ENCODE peak calls at places on chromosomes 1 and 21, in four cellular contexts. One of them, this sample, is unnamed. For H3K9me3, the result is how much of the 10 kb centered on the place peaks cover.

GRCh38 chr21:32307706-32308105 is 9.1 kb downstream of the MRAP start:
- DNase-seq in transverse colon: no peak
- DNase-seq in ovary: no peak
- DNase-seq in heart left ventricle: no peak
- DNase-seq in this sample: no peak

GRCh38 chr1:37151789-37152188 is 117.5 kb upstream of the GRIK3 start:
- DNase-seq in transverse colon: no peak
- DNase-seq in ovary: no peak
- DNase-seq in heart left ventricle: no peak
- DNase-seq in this sample: no peak

GRCh38 chr1:94542088-94542671 is 621 bp upstream of the F3 start:
- DNase-seq in transverse colon: peak
- DNase-seq in ovary: peak
- DNase-seq in heart left ventricle: peak
- DNase-seq in this sample: peak

GRCh38 chr1:74964508-74964907 is 169.7 kb upstream of the LHX8 start:
- DNase-seq in transverse colon: no peak
- DNase-seq in ovary: peak
- DNase-seq in heart left ventricle: no peak
- DNase-seq in this sample: peak

GRCh38 chr1:167669209-167670139 is 39.4 kb downstream of the RCSD1 start:
- DNase-seq in transverse colon: no peak
- DNase-seq in ovary: no peak
- DNase-seq in heart left ventricle: no peak
- DNase-seq in this sample: no peak

GRCh38 chr1:44557756-44558155 is 116.5 kb downstream of the TMEM53 start:
- DNase-seq in transverse colon: no peak
- DNase-seq in ovary: no peak
- DNase-seq in heart left ventricle: no peak
- DNase-seq in this sample: peak

GRCh38 chr1:245825128-245825901 is 670.5 kb downstream of the KIF26B start:
- DNase-seq in transverse colon: no peak
- DNase-seq in ovary: no peak
- DNase-seq in heart left ventricle: no peak
- DNase-seq in this sample: no peak

GRCh38 chr1:93871356-93871755 is 7.7 kb downstream of the DNTTIP2 start:
- DNase-seq in transverse colon: no peak
- DNase-seq in ovary: no peak
- DNase-seq in heart left ventricle: no peak
- DNase-seq in this sample: no peak

GRCh38 chr1:119544165-119544762 is 37.3 kb downstream of the HSD3B1 start:
- DNase-seq in transverse colon: peak
- DNase-seq in ovary: no peak
- DNase-seq in heart left ventricle: no peak
- DNase-seq in this sample: no peak

GRCh38 chr1:195237161-195237889 is 1370.9 kb downstream of the KCNT2 start:
- DNase-seq in transverse colon: no peak
- DNase-seq in ovary: no peak
- DNase-seq in heart left ventricle: no peak
- DNase-seq in this sample: no peak

GRCh38 chr1:204578867-204579664 is 62.9 kb downstream of the MDM4 start:
- DNase-seq in transverse colon: peak
- DNase-seq in ovary: peak
- DNase-seq in heart left ventricle: peak
- DNase-seq in this sample: peak

GRCh38 chr1:40507973-40508372 is 594 bp upstream of the EXO5 start:
- DNase-seq in transverse colon: no peak
- DNase-seq in ovary: no peak
- DNase-seq in heart left ventricle: no peak
- DNase-seq in this sample: no peak
- H3K9me3 ChIP-seq in transverse colon: under half
- H3K9me3 ChIP-seq in ovary: under half
- H3K9me3 ChIP-seq in heart left ventricle: under half
- H3K9me3 ChIP-seq in this sample: under half

GRCh38 chr1:21902378-21903012 is 34.6 kb downstream of the HSPG2 start:
- DNase-seq in transverse colon: no peak
- DNase-seq in ovary: no peak
- DNase-seq in heart left ventricle: no peak
- DNase-seq in this sample: no peak
- TF ChIP-seq POLR2A in transverse colon: no peak
- TF ChIP-seq POLR2A in ovary: no peak
- TF ChIP-seq POLR2A in heart left ventricle: no peak
- TF ChIP-seq POLR2A in this sample: no peak

GRCh38 chr1:66431999-66432398 is 102.0 kb upstream of the SGIP1 start:
- DNase-seq in transverse colon: no peak
- DNase-seq in ovary: no peak
- DNase-seq in heart left ventricle: no peak
- DNase-seq in this sample: no peak
- H3K9me3 ChIP-seq in transverse colon: under half
- H3K9me3 ChIP-seq in ovary: under half
- H3K9me3 ChIP-seq in heart left ventricle: under half
- H3K9me3 ChIP-seq in this sample: under half

GRCh38 chr1:154972517-154973343 is 1.8 kb upstream of the CKS1B start:
- DNase-seq in transverse colon: peak
- DNase-seq in ovary: peak
- DNase-seq in heart left ventricle: peak
- DNase-seq in this sample: peak
- TF ChIP-seq POLR2A in transverse colon: peak
- TF ChIP-seq POLR2A in ovary: no peak
- TF ChIP-seq POLR2A in heart left ventricle: peak
- TF ChIP-seq POLR2A in this sample: no peak

GRCh38 chr1:12643785-12644184 is at the start of gene AADACL4:
- DNase-seq in transverse colon: no peak
- DNase-seq in ovary: no peak
- DNase-seq in heart left ventricle: no peak
- DNase-seq in this sample: no peak

GRCh38 chr1:12643079-12643478 is 806 bp upstream of the AADACL4 start:
- DNase-seq in transverse colon: no peak
- DNase-seq in ovary: no peak
- DNase-seq in heart left ventricle: no peak
- DNase-seq in this sample: no peak

GRCh38 chr1:12637693-12638092 is 6.2 kb upstream of the AADACL4 start:
- DNase-seq in transverse colon: no peak
- DNase-seq in ovary: no peak
- DNase-seq in heart left ventricle: no peak
- DNase-seq in this sample: no peak

GRCh38 chr1:12640237-12640957 is 3.5 kb upstream of the AADACL4 start:
- DNase-seq in transverse colon: no peak
- DNase-seq in ovary: no peak
- DNase-seq in heart left ventricle: no peak
- DNase-seq in this sample: no peak

GRCh38 chr1:12640958-12641272 is 3.0 kb upstream of the AADACL4 start:
- DNase-seq in transverse colon: no peak
- DNase-seq in ovary: no peak
- DNase-seq in heart left ventricle: no peak
- DNase-seq in this sample: no peak
- H3K9me3 ChIP-seq in transverse colon: under half
- H3K9me3 ChIP-seq in ovary: under half
- H3K9me3 ChIP-seq in heart left ventricle: under half
- H3K9me3 ChIP-seq in this sample: under half

This sample was measured in thyroid gland.